ENCODE peak calls at places on chromosomes 13 and 19, in seven cellular contexts. H, K, A, I, Y, G and W are unnamed samples. For H3K4me1 and H3K27me3, the result is how much of the 10 kb centered on the place peaks cover.

GRCh38 chr19:3985643-3986259 is 488 bp upstream of the EEF2 start:
- DNase-seq in H (no peak), K (no peak), A (no peak), I (no peak), Y (no peak), G (no peak), W (no peak)

GRCh38 chr13:19573072-19573716 is 11.9 kb upstream of the TPTE2 start:
- DNase-seq in H (no peak), K (no peak), A (no peak), I (no peak), Y (no peak), G (no peak), W (no peak)

GRCh38 chr13:98285317-98285716 is 108.2 kb upstream of the RNF113B start:
- DNase-seq in H (no peak), K (no peak), A (no peak), I (no peak), Y (no peak), G (no peak), W (no peak)

GRCh38 chr19:34135033-34135370 is 37.3 kb upstream of the LSM14A start:
- DNase-seq in H (no peak), K (no peak), A (no peak), I (no peak), Y (no peak), G (no peak), W (no peak)

GRCh38 chr13:33485247-33485646 is 199.7 kb upstream of the STARD13 start:
- DNase-seq in H (no peak), K (no peak), A (no peak), I (no peak), Y (no peak), G (no peak), W (no peak)

GRCh38 chr13:113916330-113916815 is 52.5 kb upstream of the GAS6 start:
- DNase-seq in H (peak), K (no peak), A (no peak), I (peak), Y (peak), G (no peak), W (no peak)

GRCh38 chr13:20035130-20035529 is 76.6 kb downstream of the ZMYM2 start:
- DNase-seq in H (no peak), K (no peak), A (no peak), I (peak), Y (no peak), G (no peak), W (no peak)

GRCh38 chr13:41973247-41973741 is 12.4 kb upstream of the VWA8 start:
- DNase-seq in H (no peak), K (no peak), A (no peak), I (no peak), Y (no peak), G (no peak), W (no peak)

GRCh38 chr13:108681986-108682562 is 52.7 kb downstream of the MYO16 start:
- DNase-seq in H (no peak), K (no peak), A (no peak), I (no peak), Y (no peak), G (no peak), W (no peak)

GRCh38 chr13:58461217-58461616 is 829.7 kb downstream of the PCDH17 start:
- DNase-seq in H (no peak), K (no peak), A (no peak), I (no peak), Y (no peak), G (no peak), W (no peak)

GRCh38 chr19:12665281-12665573 is 1.3 kb downstream of the MAN2B1 start:
- DNase-seq in H (peak), K (peak), A (no peak), I (no peak), Y (no peak), G (no peak), W (peak)

GRCh38 chr13:72495681-72496080 is 231.7 kb downstream of the MZT1 start:
- DNase-seq in H (no peak), K (no peak), A (no peak), I (no peak), Y (no peak), G (no peak), W (no peak)

GRCh38 chr19:49499030-49499670 is 2.9 kb downstream of the RPS11 start:
- DNase-seq in H (peak), K (peak), A (no peak), I (no peak), Y (no peak), G (no peak), W (peak)
- H3K4me1 ChIP-seq in H (half or more), K (half or more), A (under half), I (under half), Y (half or more), G (under half), W (half or more)

GRCh38 chr13:48319458-48320395 is 16.2 kb downstream of the RB1 start:
- DNase-seq in H (no peak), K (no peak), A (no peak), I (no peak), Y (no peak), G (no peak), W (no peak)
- H3K4me3 ChIP-seq in H (peak), K (peak), A (no peak), I (no peak), Y (peak), G (peak), W (peak)

GRCh38 chr19:9720541-9720940 is 45.6 kb upstream of the ZNF562 start:
- DNase-seq in H (no peak), K (no peak), A (no peak), I (no peak), Y (no peak), G (no peak), W (no peak)
- H3K27me3 ChIP-seq in H (under half), K (under half), A (under half), I (under half), Y (under half), G (under half), W (under half)

GRCh38 chr19:1357695-1358094 is 26.0 kb upstream of the NDUFS7 start:
- DNase-seq in H (no peak), K (no peak), A (no peak), I (no peak), Y (no peak), G (no peak), W (no peak)
- H3K4me1 ChIP-seq in H (under half), K (under half), A (under half), I (under half), Y (under half), G (half or more), W (under half)

GRCh38 chr19:14370169-14370998 is 10.9 kb upstream of the ADGRE5 start:
- DNase-seq in H (peak), K (peak), A (no peak), I (no peak), Y (no peak), G (no peak), W (peak)
- H3K4me3 ChIP-seq in H (peak), K (peak), A (no peak), I (no peak), Y (no peak), G (no peak), W (peak)

GRCh38 chr19:55175117-55175867 is 4.8 kb downstream of the SYT5 start:
- DNase-seq in H (no peak), K (no peak), A (no peak), I (no peak), Y (no peak), G (no peak), W (no peak)

GRCh38 chr19:55174425-55175116 is 5.5 kb downstream of the SYT5 start:
- DNase-seq in H (no peak), K (no peak), A (no peak), I (no peak), Y (no peak), G (no peak), W (no peak)

GRCh38 chr19:55173717-55174409 is 6.2 kb downstream of the SYT5 start:
- DNase-seq in H (no peak), K (no peak), A (no peak), I (peak), Y (no peak), G (no peak), W (no peak)

GRCh38 chr19:55178781-55179569 is 1.1 kb downstream of the SYT5 start:
- DNase-seq in H (peak), K (peak), A (no peak), I (peak), Y (peak), G (no peak), W (peak)

GRCh38 chr19:55176116-55176515 is 4.0 kb downstream of the SYT5 start:
- DNase-seq in H (no peak), K (no peak), A (no peak), I (no peak), Y (no peak), G (no peak), W (no peak)
- H3K27me3 ChIP-seq in H (half or more), K (half or more), A (under half), I (half or more), Y (half or more), G (half or more), W (under half)

DNA sequence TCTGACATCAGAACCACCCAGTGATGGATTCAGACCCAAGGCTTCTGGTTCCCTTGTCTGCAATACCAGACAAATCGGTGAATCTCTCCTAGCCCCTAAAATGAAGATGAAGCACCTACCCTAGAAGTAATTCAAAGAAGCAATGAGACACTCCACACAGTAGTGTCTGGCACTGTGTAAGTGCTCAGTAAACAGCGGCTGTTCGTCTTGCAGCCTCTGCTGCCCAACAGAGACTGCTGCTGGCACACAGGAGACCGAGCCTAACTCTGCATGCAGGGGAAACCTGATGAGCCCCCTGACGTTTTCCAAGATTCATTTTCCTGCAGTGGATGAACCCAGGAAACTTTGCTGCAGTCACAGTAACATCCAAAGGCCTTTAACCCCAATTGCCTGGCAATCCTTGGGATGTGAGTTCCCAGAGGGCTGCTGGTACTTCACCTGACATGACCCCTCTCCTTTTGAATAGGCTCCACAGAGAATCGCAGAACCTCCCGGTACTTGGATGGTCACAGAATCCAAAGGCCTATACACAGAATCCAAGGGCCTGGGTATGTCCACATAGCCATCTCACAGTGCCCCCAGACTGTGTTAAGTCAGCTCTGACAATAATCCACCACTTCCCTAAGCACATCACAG is 6.7 kb downstream of the MED26 start:
- DNase-seq in H (no peak), K (no peak), A (no peak), I (no peak), Y (no peak), G (no peak), W (no peak)
- H3K4me1 ChIP-seq in H (under half), K (under half), A (under half), I (under half), Y (under half), G (half or more), W (half or more)

GRCh38 chr19:41431426-41432386 is 4.5 kb upstream of the B3GNT8 start:
- DNase-seq in H (no peak), K (no peak), A (no peak), I (peak), Y (no peak), G (no peak), W (no peak)
- H3K4me3 ChIP-seq in H (no peak), K (no peak), A (no peak), I (no peak), Y (no peak), G (no peak), W (no peak)

GRCh38 chr13:25200783-25201182 is 28.7 kb upstream of the AMER2 start:
- DNase-seq in H (no peak), K (no peak), A (no peak), I (peak), Y (no peak), G (no peak), W (no peak)
- H3K27me3 ChIP-seq in H (under half), K (under half), A (under half), I (under half), Y (under half), G (under half), W (under half)